ENCODE peak calls at places on chromosomes 13 and 19, in seven cellular contexts. I, D, B, H, P, X and A are unnamed samples.

GRCh38 chr13:29810898-29811297 is 39.5 kb downstream of the UBL3 start:
- DNase-seq in D (no peak), B (no peak), H (no peak), I (no peak), X (no peak), P (no peak), A (no peak)

GRCh38 chr19:12885749-12886706 is 973 bp downstream of the KLF1 start:
- DNase-seq in D (peak), B (no peak), H (no peak), P (no peak), X (no peak), I (no peak), A (no peak)

GRCh38 chr13:49597043-49597669 is 11.8 kb upstream of the RCBTB1 start:
- DNase-seq in P (no peak), B (no peak), I (no peak), X (no peak), D (no peak), H (no peak), A (no peak)

GRCh38 chr19:13770013-13770635 is 4.1 kb upstream of the C19orf53 start:
- DNase-seq in P (no peak), D (no peak), B (no peak), H (no peak), I (no peak), X (no peak), A (no peak)

GRCh38 chr13:87052731-87053130 is 618.4 kb upstream of the SLITRK5 start:
- DNase-seq in P (no peak), I (no peak), H (no peak), X (no peak), B (no peak), D (no peak), A (peak)

GRCh38 chr19:30450945-30451344 is 78.8 kb downstream of the ZNF536 start:
- DNase-seq in D (no peak), P (no peak), I (no peak), B (no peak), X (no peak), H (no peak), A (no peak)

GRCh38 chr19:51102991-51103390 is 5.2 kb downstream of the CTU1 start:
- DNase-seq in H (no peak), D (no peak), B (no peak), I (no peak), X (no peak), P (no peak), A (no peak)

GRCh38 chr13:52010890-52011689 is at the start of gene ATP7B:
- DNase-seq in D (peak), H (no peak), B (no peak), I (no peak), X (peak), P (peak), A (no peak)

GRCh38 chr13:26772531-26772930 is 11.9 kb upstream of the GPR12 start:
- DNase-seq in D (no peak), P (no peak), B (no peak), H (no peak), X (no peak), I (no peak), A (no peak)

GRCh38 chr13:75800545-75800944 is 164.4 kb downstream of the LMO7 start:
- DNase-seq in I (no peak), H (no peak), D (peak), P (no peak), X (no peak), B (no peak), A (no peak)

GRCh38 chr19:7307590-7308218 is 13.5 kb upstream of the INSR start:
- DNase-seq in X (no peak), B (no peak), H (no peak), P (no peak), I (no peak), D (no peak), A (no peak)

GRCh38 chr13:37138169-37138568 is 32.7 kb upstream of the CSNK1A1L start:
- DNase-seq in X (no peak), P (no peak), B (no peak), H (no peak), D (peak), I (no peak), A (no peak)

GRCh38 chr19:16449330-16449961 is 22.3 kb downstream of the EPS15L1 start:
- DNase-seq in B (no peak), D (no peak), H (no peak), P (peak), X (no peak), I (no peak), A (no peak)

GRCh38 chr19:1070576-1070930 is 3.6 kb downstream of the ARHGAP45 start:
- DNase-seq in H (no peak), D (peak), X (no peak), B (no peak), P (no peak), I (no peak), A (no peak)

GRCh38 chr13:28531195-28531955 is 36.4 kb upstream of the FLT1 start:
- DNase-seq in I (no peak), D (peak), B (no peak), H (no peak), P (no peak), X (no peak), A (peak)

GRCh38 chr13:106302843-106303242 is 232.6 kb downstream of the EFNB2 start:
- DNase-seq in I (no peak), D (no peak), P (no peak), B (no peak), X (no peak), H (no peak), A (no peak)